ENCODE peak calls at places on chromosomes 1 and 21, in eight cellular contexts. O, V, B, P, H, Q, L and W are unnamed samples.

GRCh38 chr1:213464786-213465460 is 413.9 kb downstream of the RPS6KC1 start:
- DNase-seq in L (no peak), B (no peak), P (no peak), H (no peak), V (no peak), Q (no peak), O (no peak), W (no peak)

GRCh38 chr1:30684881-30685795 is 38.2 kb downstream of the MATN1 start:
- DNase-seq in V (no peak), O (peak), H (peak), L (no peak), Q (no peak), P (no peak), B (peak), W (peak)

GRCh38 chr1:38464071-38464661 is 395.4 kb downstream of the RRAGC start:
- DNase-seq in Q (no peak), O (no peak), P (no peak), B (no peak), H (no peak), V (no peak), L (no peak), W (no peak)

GRCh38 chr1:228770779-228771223 is 35.5 kb downstream of the RHOU start:
- DNase-seq in L (no peak), O (no peak), Q (no peak), V (no peak), B (no peak), H (no peak), P (no peak), W (no peak)

GRCh38 chr21:44089001-44089911 is 17.9 kb upstream of the PWP2 start:
- DNase-seq in H (peak), Q (no peak), V (no peak), B (no peak), L (no peak), P (no peak), O (peak), W (peak)

GRCh38 chr1:9589719-9590157 is 1.0 kb downstream of the TMEM201 start:
- DNase-seq in V (peak), B (peak), P (no peak), O (no peak), L (peak), Q (peak), H (no peak), W (peak)

GRCh38 chr1:205492201-205492667 is 12.2 kb upstream of the CDK18 start:
- DNase-seq in P (no peak), H (no peak), L (no peak), V (no peak), B (no peak), Q (no peak), O (no peak), W (no peak)

GRCh38 chr1:6030144-6030543 is 15.5 kb upstream of the KCNAB2 start:
- DNase-seq in B (no peak), P (no peak), V (no peak), L (no peak), Q (no peak), O (no peak), H (no peak), W (no peak)

GRCh38 chr1:221637641-221638041 is 104.2 kb downstream of the DUSP10 start:
- DNase-seq in B (peak), Q (peak), H (no peak), P (no peak), V (peak), O (no peak), L (no peak), W (no peak)

GRCh38 chr1:43764581-43764980 is 57.2 kb downstream of the ST3GAL3 start:
- DNase-seq in Q (no peak), L (no peak), P (no peak), H (no peak), O (no peak), V (no peak), B (no peak), W (no peak)

GRCh38 chr1:18927082-18927653 is 24.8 kb upstream of the ALDH4A1 start:
- DNase-seq in V (no peak), B (no peak), L (no peak), Q (no peak), P (no peak), H (no peak), O (peak), W (no peak)

GRCh38 chr1:186155594-186155993 is 219.5 kb downstream of the TPR start:
- DNase-seq in O (no peak), Q (peak), H (no peak), V (peak), L (peak), P (no peak), B (peak), W (no peak)

GRCh38 chr1:206419783-206420182 is 50.5 kb upstream of the IKBKE start:
- DNase-seq in Q (peak), V (no peak), P (no peak), B (no peak), H (no peak), L (no peak), O (no peak), W (no peak)

GRCh38 chr21:45374826-45375455 is 30.0 kb upstream of the COL18A1 start:
- DNase-seq in P (no peak), B (no peak), H (no peak), O (no peak), Q (no peak), V (no peak), L (no peak), W (no peak)

GRCh38 chr1:164575356-164575755 is 16.4 kb downstream of the PBX1 start:
- DNase-seq in P (no peak), O (no peak), L (no peak), V (no peak), B (no peak), H (no peak), Q (no peak), W (no peak)

GRCh38 chr1:229716692-229717091 is 90.6 kb downstream of the URB2 start:
- DNase-seq in L (no peak), H (no peak), Q (no peak), V (no peak), B (no peak), O (no peak), P (no peak), W (no peak)

GRCh38 chr1:158329807-158330206 is 1.5 kb downstream of the CD1B start:
- DNase-seq in O (peak), L (peak), Q (no peak), B (peak), P (no peak), V (no peak), H (no peak), W (peak)
- TF ChIP-seq CTCF in O (no peak), L (peak), Q (no peak), B (peak), P (no peak), V (no peak), H (no peak), W (no peak)

DNA sequence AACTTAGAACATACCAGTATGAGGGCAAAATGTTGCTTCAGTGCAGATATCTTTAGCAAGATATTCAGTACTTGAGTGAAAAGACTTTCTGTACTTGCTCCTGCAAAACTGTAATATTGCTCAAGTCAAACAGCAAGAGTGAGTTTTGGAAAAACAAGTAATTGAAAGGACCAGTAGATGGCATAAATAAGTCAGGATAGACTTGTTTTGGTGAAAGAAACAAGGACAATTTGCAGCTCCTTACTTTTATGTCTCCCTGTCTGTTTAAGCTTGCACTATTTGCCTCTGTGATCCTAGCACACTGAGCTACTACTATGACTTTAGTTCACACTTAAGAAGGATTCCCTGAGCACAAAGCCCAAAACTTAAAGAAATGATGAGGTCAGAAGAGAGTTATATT is 39.1 kb downstream of the IFI44 start:
- DNase-seq in L (peak), P (no peak), H (no peak), Q (peak), O (no peak), B (peak), V (peak), W (no peak)
- TF ChIP-seq CTCF in L (peak), P (no peak), H (no peak), Q (peak), O (no peak), B (peak), V (peak), W (no peak)

GRCh38 chr1:20711285-20712209 is 6.3 kb downstream of the KIF17 start:
- DNase-seq in L (no peak), B (no peak), H (no peak), P (no peak), V (no peak), Q (no peak), O (no peak), W (no peak)
- TF ChIP-seq CTCF in L (no peak), B (no peak), H (no peak), P (no peak), V (no peak), Q (peak), O (no peak), W (no peak)

DNA sequence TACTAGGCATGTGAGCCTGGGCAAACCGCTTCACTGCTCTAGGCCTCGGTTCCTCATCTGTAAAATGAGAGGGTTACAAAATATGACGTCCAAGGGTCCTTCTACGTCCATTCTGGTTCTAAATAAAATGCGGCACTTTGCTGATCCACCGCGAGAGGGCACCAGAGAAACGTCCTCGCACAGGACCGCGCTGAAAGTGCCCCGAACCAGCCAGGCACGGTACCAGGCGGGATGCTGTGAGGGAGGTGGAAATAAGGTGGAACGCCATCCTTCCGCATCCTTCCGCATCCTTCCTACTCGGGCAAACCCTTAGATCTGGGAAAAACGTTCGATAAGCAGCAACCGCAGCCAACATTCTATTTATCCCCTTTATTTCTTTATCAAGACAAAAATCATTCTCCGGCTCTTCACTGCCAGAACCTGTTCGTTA is 60.3 kb upstream of the KRTAP19-8 start:
- DNase-seq in B (peak), L (peak), O (peak), P (peak), Q (peak), V (peak), H (peak), W (peak)
- TF ChIP-seq CTCF in B (peak), L (peak), O (peak), P (no peak), Q (peak), V (peak), H (peak), W (peak)

GRCh38 chr1:71196685-71197084 is 115.8 kb upstream of the ZRANB2 start:
- DNase-seq in V (peak), Q (peak), P (no peak), B (no peak), H (no peak), O (no peak), L (peak), W (no peak)
- TF ChIP-seq CTCF in V (peak), Q (peak), P (no peak), B (peak), H (peak), O (peak), L (peak), W (no peak)

GRCh38 chr1:53482441-53483153 is 23.4 kb downstream of the DMRTB1 start:
- DNase-seq in V (no peak), Q (no peak), O (no peak), B (no peak), L (no peak), P (no peak), H (no peak), W (no peak)

GRCh38 chr1:53478186-53478585 is 19.0 kb downstream of the DMRTB1 start:
- DNase-seq in O (no peak), Q (no peak), B (no peak), L (no peak), H (no peak), V (no peak), P (no peak), W (no peak)

GRCh38 chr1:53481456-53481855 is 22.3 kb downstream of the DMRTB1 start:
- DNase-seq in O (no peak), P (no peak), L (no peak), H (no peak), B (no peak), V (no peak), Q (no peak), W (no peak)

GRCh38 chr1:53483170-53483569 is 24.0 kb downstream of the DMRTB1 start:
- DNase-seq in L (no peak), P (no peak), H (no peak), B (no peak), O (no peak), Q (no peak), V (no peak), W (no peak)

DNA sequence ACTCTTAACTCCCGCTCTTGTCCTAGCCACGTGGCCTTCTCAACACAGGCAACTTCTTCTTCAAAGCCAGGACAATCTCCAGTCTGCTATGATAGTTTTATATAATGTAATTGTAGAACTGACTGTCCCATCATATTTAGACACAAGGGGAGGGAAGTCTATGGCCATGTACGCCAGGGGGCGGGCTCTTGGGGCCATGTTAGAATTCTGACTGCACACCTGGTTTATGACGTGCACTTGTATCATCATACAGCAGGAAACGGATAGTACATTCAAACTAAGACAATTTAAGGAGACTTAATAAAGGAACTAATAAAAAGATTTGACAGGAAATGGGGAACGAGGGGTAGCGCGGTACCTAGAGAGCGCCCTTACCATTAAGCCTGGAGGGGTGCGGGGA is 21.5 kb downstream of the DMRTB1 start:
- DNase-seq in H (no peak), P (no peak), O (no peak), L (no peak), Q (no peak), V (no peak), B (no peak), W (no peak)
- TF ChIP-seq CTCF in H (no peak), P (no peak), O (no peak), L (no peak), Q (peak), V (no peak), B (no peak), W (no peak)

GRCh38 chr1:169696273-169697100 is 14.9 kb downstream of the SELL start:
- DNase-seq in V (no peak), O (no peak), P (no peak), L (no peak), H (no peak), B (no peak), Q (no peak), W (no peak)

GRCh38 chr1:169690489-169690888 is 20.9 kb downstream of the SELL start:
- DNase-seq in H (no peak), O (no peak), B (no peak), Q (no peak), P (no peak), V (no peak), L (no peak), W (no peak)

GRCh38 chr1:169692766-169693460 is 18.5 kb downstream of the SELL start:
- DNase-seq in P (no peak), Q (no peak), O (no peak), B (no peak), H (no peak), V (no peak), L (no peak), W (peak)

GRCh38 chr1:169697769-169698168 is 13.7 kb downstream of the SELL start:
- DNase-seq in H (no peak), O (no peak), V (no peak), P (no peak), B (no peak), L (no peak), Q (no peak), W (peak)

DNA sequence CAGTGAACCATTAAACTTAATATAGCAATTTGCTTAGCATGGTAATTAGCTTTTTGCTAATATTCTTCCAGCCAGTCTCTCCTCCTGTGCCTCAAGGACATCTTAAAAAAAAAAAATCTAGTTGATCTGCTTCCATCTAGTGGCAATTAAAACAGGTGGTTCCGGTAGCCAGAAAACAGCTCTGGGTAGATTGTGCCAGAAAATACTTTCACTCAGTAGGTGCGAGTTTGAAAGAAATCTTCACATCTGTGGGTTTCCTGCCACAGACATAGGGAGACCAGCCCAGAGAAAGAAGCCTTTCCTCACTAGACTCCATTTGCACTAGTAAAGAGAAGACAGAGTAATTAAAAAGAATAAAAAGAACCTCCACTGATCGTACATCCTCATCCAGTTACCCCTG is 17.1 kb downstream of the SELL start:
- DNase-seq in B (no peak), H (no peak), O (peak), L (no peak), V (no peak), P (no peak), Q (no peak), W (peak)
- TF ChIP-seq CTCF in B (no peak), H (no peak), O (no peak), L (no peak), V (no peak), P (no peak), Q (no peak), W (peak)

GRCh38 chr1:94515548-94515947 is 26.0 kb downstream of the F3 start:
- DNase-seq in B (no peak), H (no peak), P (no peak), Q (no peak), V (no peak), L (no peak), O (no peak), W (no peak)

DNA sequence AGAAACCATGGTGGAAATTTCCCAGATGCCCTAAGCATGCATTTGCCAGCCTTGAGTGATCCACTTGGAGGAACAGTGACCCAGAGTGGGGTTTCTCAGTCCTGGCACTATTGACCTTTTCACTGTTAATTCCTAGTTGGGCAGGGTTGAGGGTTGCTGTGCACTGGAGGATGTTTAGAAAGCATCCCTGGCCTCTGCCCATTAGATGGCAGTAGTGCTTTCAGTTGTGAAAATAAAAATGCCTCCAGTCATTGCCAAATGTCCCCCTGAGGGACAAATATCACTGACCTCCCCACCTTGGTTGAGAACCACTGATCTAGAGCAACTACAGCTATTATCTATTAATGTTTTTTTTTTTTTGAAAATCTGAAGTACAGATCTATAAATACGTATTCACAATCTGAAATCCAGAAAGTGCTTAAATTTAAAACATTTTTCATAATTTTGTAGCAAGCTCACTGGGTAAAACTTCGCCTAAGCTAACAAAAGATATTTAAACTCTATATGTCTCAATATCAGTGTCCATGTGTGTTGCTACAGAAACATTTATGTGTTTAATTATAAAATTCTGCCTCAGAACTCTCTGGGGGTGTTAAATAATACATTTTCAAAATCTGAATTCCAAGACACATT is 27.3 kb downstream of the F3 start:
- DNase-seq in B (peak), H (no peak), Q (no peak), P (no peak), O (peak), L (peak), V (peak), W (peak)
- TF ChIP-seq CTCF in B (peak), H (peak), Q (peak), P (no peak), O (peak), L (peak), V (peak), W (peak)

GRCh38 chr1:40454873-40455272 is 4.6 kb downstream of the ZFP69B start:
- DNase-seq in V (no peak), Q (no peak), P (no peak), B (no peak), O (no peak), H (no peak), L (no peak), W (no peak)

GRCh38 chr1:40451238-40451585 is 936 bp downstream of the ZFP69B start:
- DNase-seq in Q (no peak), L (no peak), O (no peak), V (no peak), P (no peak), B (no peak), H (no peak), W (no peak)

GRCh38 chr1:40450491-40451237 is 388 bp downstream of the ZFP69B start:
- DNase-seq in L (peak), H (peak), V (peak), B (peak), Q (peak), O (peak), P (peak), W (peak)

GRCh38 chr1:40449684-40450490 is at the start of gene ZFP69B:
- DNase-seq in Q (peak), L (peak), O (peak), B (peak), P (peak), V (peak), H (peak), W (peak)
- TF ChIP-seq CTCF in Q (peak), L (no peak), O (peak), B (no peak), P (no peak), V (no peak), H (no peak), W (no peak)